ENCODE peak calls at places on chromosomes 3 and 15, in five cellular contexts. X, Q, G, I and P are unnamed samples.

GRCh38 chr3:182683335-182684257 is 109.7 kb upstream of the ATP11B start:
- DNase-seq in Q (no peak), X (peak), I (peak), G (peak), P (no peak)

GRCh38 chr3:13025778-13026518 is 47.3 kb downstream of the IQSEC1 start:
- DNase-seq in G (no peak), X (no peak), I (no peak), Q (no peak), P (no peak)

GRCh38 chr3:108438542-108438941 is 71.9 kb downstream of the MYH15 start:
- DNase-seq in X (no peak), I (no peak), Q (no peak), G (no peak), P (no peak)

GRCh38 chr3:25038907-25039306 is 389.2 kb upstream of the RARB start:
- DNase-seq in G (no peak), I (no peak), X (no peak), Q (no peak), P (no peak)

GRCh38 chr3:188574885-188575284 is 420.9 kb downstream of the LPP start:
- DNase-seq in I (no peak), X (no peak), Q (no peak), G (peak), P (no peak)

GRCh38 chr3:13040381-13041074 is 32.7 kb downstream of the IQSEC1 start:
- DNase-seq in X (peak), G (no peak), I (no peak), Q (no peak), P (no peak)

GRCh38 chr3:30743086-30743619 is 136.8 kb downstream of the TGFBR2 start:
- DNase-seq in Q (no peak), X (no peak), G (no peak), I (no peak), P (no peak)

GRCh38 chr3:38585791-38586420 is 63.6 kb downstream of the SCN5A start:
- DNase-seq in Q (no peak), G (no peak), X (peak), I (peak), P (peak)

GRCh38 chr3:127072971-127073851 is 90.3 kb downstream of the PLXNA1 start:
- DNase-seq in G (no peak), Q (peak), I (no peak), X (peak), P (peak)

GRCh38 chr3:100045696-100046095 is 68.6 kb downstream of the FILIP1L start:
- DNase-seq in Q (peak), G (peak), X (peak), I (peak), P (no peak)

GRCh38 chr15:36790891-36791290 is 211.5 kb downstream of the CDIN1 start:
- DNase-seq in X (no peak), Q (no peak), G (no peak), I (no peak), P (no peak)

GRCh38 chr15:64651573-64652260 is 123.7 kb downstream of the RBPMS2 start:
- DNase-seq in X (peak), Q (no peak), G (no peak), I (no peak), P (no peak)

GRCh38 chr3:139460096-139460495 is 16.2 kb downstream of the RBP2 start:
- DNase-seq in G (no peak), I (no peak), Q (no peak), X (no peak), P (no peak)

GRCh38 chr3:177358968-177359600 is 161.8 kb upstream of the TBL1XR1 start:
- DNase-seq in G (no peak), I (peak), Q (peak), X (peak), P (no peak)

GRCh38 chr15:87267798-87268197 is 988.7 kb downstream of the NTRK3 start:
- DNase-seq in G (peak), I (no peak), Q (no peak), X (no peak), P (peak)

GRCh38 chr3:160806094-160806493 is 50.1 kb downstream of the PPM1L start:
- DNase-seq in Q (no peak), I (no peak), X (no peak), G (no peak), P (no peak)

GRCh38 chr15:77603616-77604406 is 28.9 kb downstream of the LINGO1 start:
- DNase-seq in G (no peak), Q (no peak), I (no peak), X (no peak), P (no peak)

GRCh38 chr15:38991126-38991525 is 426.5 kb upstream of the RASGRP1 start:
- DNase-seq in Q (no peak), G (peak), I (peak), X (no peak), P (no peak)